ENCODE peak calls at places on chromosome 14, in seven cellular contexts. Y is astrocyte, X is testis, Z is cardiac muscle cell, P is lower lobe of right lung, G is Peyer's patch, H is tibial artery. K is an unnamed sample. For H3K27me3 and H3K4me1, the result is how much of the 10 kb centered on the place peaks cover.

GRCh38 chr14:51242545-51243490 is 2.8 kb downstream of the TMX1 start:
- DNase-seq in Y (no peak), X (no peak), Z (no peak), P (no peak), G (peak), H (no peak), K (no peak)

GRCh38 chr14:99028521-99028920 is 243.5 kb downstream of the BCL11B start:
- DNase-seq in Y (no peak), X (no peak), Z (no peak), P (no peak), G (no peak), H (peak), K (no peak)

GRCh38 chr14:93316716-93317115 is 16.1 kb downstream of the BTBD7 start:
- DNase-seq in Y (no peak), X (no peak), Z (no peak), P (no peak), G (no peak), H (no peak), K (no peak)

GRCh38 chr14:23095196-23096108 is at the start of gene C14orf119:
- DNase-seq in Y (peak), X (peak), Z (peak), P (peak), G (peak), H (peak), K (peak)

GRCh38 chr14:37116933-37117844 is 55.2 kb downstream of the SLC25A21 start:
- DNase-seq in Y (peak), X (no peak), Z (no peak), P (no peak), G (no peak), H (no peak), K (peak)

GRCh38 chr14:74763803-74764531 is 851 bp downstream of the YLPM1 start:
- DNase-seq in Y (peak), X (peak), Z (peak), P (no peak), G (peak), H (peak), K (no peak)

GRCh38 chr14:103390605-103391004 is 5.4 kb downstream of the MARK3 start:
- DNase-seq in Y (no peak), X (no peak), Z (no peak), P (no peak), G (no peak), H (no peak), K (no peak)

GRCh38 chr14:74932401-74932901 is 9.4 kb upstream of the RPS6KL1 start:
- DNase-seq in Y (no peak), X (peak), Z (no peak), P (no peak), G (no peak), H (peak), K (no peak)

GRCh38 chr14:88995437-88996198 is 171.2 kb downstream of the TTC8 start:
- DNase-seq in Y (peak), X (no peak), Z (no peak), P (no peak), G (no peak), H (no peak), K (no peak)

GRCh38 chr14:86654558-86655184 is 1124.7 kb downstream of the FLRT2 start:
- DNase-seq in Y (no peak), X (peak), Z (peak), P (peak), G (peak), H (no peak), K (peak)

GRCh38 chr14:37493606-37494005 is 101.4 kb downstream of the FOXA1 start:
- DNase-seq in Y (no peak), X (no peak), Z (no peak), P (no peak), G (no peak), H (no peak), K (no peak)

GRCh38 chr14:64720190-64720589 is 16.0 kb downstream of the PLEKHG3 start:
- DNase-seq in Y (peak), X (no peak), Z (no peak), P (no peak), G (no peak), H (peak), K (no peak)

GRCh38 chr14:105299654-105300541 is 903 bp downstream of the BRF1 start:
- DNase-seq in Y (no peak), X (peak), Z (no peak), P (peak), G (no peak), H (no peak), K (peak)

GRCh38 chr14:105292810-105293711 is 7.7 kb downstream of the BRF1 start:
- DNase-seq in Y (no peak), X (no peak), Z (no peak), P (no peak), G (no peak), H (no peak), K (no peak)

GRCh38 chr14:105290598-105291356 is 10.0 kb downstream of the BRF1 start:
- DNase-seq in Y (no peak), X (no peak), Z (no peak), P (no peak), G (no peak), H (no peak), K (no peak)

DNA sequence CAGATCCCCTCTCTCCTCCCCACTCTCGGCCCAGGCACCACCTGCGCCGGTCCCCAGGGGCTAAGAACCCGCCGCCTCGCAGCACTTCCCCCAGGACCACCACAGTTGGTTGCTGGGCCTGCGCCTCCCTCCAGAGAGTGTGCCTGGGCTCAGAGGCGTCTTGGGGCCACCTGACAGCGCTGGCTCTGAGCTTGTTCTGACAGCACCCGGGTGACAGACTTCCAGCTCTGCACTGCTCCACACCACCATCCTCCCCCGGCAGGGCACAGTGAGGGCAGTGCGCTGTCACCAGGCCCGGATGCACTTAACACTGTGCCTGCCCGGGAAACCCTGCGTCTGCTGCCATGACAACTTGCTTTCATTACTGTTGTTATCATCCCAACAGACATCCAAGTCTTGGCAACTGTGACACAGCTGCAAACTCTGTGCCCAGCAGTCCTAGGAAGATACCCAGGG is 6.6 kb downstream of the BRF1 start:
- DNase-seq in Y (peak), X (no peak), Z (no peak), P (no peak), G (peak), H (no peak), K (peak)
- H3K27me3 ChIP-seq in Y (under half), X (under half), Z (under half), P (under half), G (under half), H (under half), K (under half)

GRCh38 chr14:76382495-76382832 is 6.5 kb downstream of the ESRRB start:
- DNase-seq in Y (no peak), X (no peak), Z (no peak), P (no peak), G (no peak), H (no peak), K (no peak)

GRCh38 chr14:76391981-76392690 is 16.2 kb downstream of the ESRRB start:
- DNase-seq in Y (no peak), X (no peak), Z (no peak), P (no peak), G (no peak), H (no peak), K (no peak)

GRCh38 chr14:76390621-76391020 is 14.7 kb downstream of the ESRRB start:
- DNase-seq in Y (no peak), X (no peak), Z (no peak), P (no peak), G (no peak), H (no peak), K (no peak)

GRCh38 chr14:76389841-76390240 is 13.9 kb downstream of the ESRRB start:
- DNase-seq in Y (no peak), X (no peak), Z (no peak), P (no peak), G (no peak), H (no peak), K (no peak)

DNA sequence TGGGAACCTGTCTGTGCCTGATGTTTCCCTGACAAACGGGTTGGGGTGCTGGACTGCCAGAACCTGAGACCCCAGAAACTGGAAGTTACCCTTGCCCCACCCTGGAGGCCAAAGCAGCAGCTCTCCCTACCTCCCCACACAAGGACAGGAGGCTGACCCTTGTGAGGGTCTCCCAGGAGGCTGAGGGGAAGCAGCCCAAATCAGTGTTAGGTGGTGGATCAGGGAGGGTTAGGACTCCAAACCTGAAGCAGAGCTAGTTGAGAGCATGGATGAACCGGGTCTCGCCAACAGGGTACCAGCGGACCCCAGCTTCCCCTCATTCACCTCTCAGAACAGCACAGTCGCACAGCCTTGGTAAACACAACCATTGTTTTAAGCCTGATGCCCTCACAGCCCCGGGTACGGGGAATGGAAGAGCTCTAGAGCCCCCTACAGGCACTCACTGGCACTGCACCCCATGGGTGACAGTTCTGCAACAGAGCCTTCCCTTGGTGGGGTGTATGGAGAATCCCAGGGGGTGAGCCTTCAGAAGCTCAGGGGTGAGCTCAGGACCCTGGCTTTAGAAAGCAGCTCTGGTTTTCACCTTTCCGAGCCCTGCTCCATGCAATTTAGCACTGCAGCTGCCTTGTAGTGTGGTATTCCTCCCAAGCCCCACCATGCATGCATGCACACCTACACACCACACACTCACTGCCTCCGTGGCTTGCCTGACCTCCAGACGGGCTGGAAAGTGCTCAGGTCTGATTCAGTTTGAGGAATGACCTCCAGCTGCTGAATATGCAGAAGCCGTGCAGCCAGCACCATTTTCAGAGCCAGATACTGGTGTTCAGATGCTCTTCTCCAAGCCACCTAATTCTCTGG is 11.2 kb downstream of the ESRRB start:
- DNase-seq in Y (peak), X (peak), Z (peak), P (peak), G (no peak), H (peak), K (peak)
- TF ChIP-seq CTCF in Y (peak), X (peak), Z (peak), P (peak), G (peak), H (peak), K (peak)

GRCh38 chr14:44981198-44981597 is 19.2 kb downstream of the TOGARAM1 start:
- DNase-seq in Y (no peak), X (no peak), Z (no peak), P (no peak), G (no peak), H (no peak), K (peak)
- H3K4me1 ChIP-seq in Y (under half), X (under half), Z (under half), P (under half), G (under half), H (under half), K (under half)

DNA sequence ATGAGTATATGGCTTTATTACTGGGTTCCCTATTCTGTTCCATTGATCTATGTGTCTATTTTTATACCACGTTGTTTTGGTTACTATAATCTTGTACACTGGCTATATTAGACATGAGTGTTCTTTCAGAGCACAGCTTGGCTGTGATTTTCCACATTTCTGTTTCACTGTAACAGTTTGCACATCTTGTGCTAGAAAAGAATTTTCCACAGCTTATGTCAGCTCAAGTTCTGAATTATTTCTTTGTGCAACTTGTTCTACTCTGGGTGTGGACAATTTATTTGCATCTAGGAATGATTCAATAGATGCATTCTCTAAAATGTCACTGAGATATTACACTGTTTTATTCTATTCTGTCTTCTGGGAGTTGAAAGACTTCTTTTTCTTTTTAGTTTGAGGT is 28.4 kb upstream of the OR5AU1 start:
- DNase-seq in Y (no peak), X (no peak), Z (no peak), P (no peak), G (no peak), H (no peak), K (no peak)
- H3K27me3 ChIP-seq in Y (under half), X (under half), Z (under half), P (under half), G (under half), H (under half), K (under half)